ENCODE peak calls at places on chromosomes 6 and 20, in seven cellular contexts. One of them, this sample, is unnamed.

GRCh38 chr20:52676282-52676995 is 295.7 kb upstream of the TSHZ2 start:
- DNase-seq in GM23338: peak
- DNase-seq in K562: no peak
- DNase-seq in SK-N-SH: no peak
- DNase-seq in Panc1: no peak
- DNase-seq in HCT116: no peak
- DNase-seq in A549: no peak
- DNase-seq in this sample: peak

GRCh38 chr6:53611342-53611741 is 54.2 kb downstream of the KLHL31 start:
- DNase-seq in GM23338: no peak
- DNase-seq in HCT116: no peak
- DNase-seq in SK-N-SH: no peak
- DNase-seq in Panc1: no peak
- DNase-seq in A549: no peak
- DNase-seq in K562: no peak
- DNase-seq in this sample: no peak

GRCh38 chr6:53615633-53616449 is 49.7 kb downstream of the KLHL31 start:
- DNase-seq in A549: peak
- DNase-seq in Panc1: peak
- DNase-seq in K562: peak
- DNase-seq in SK-N-SH: no peak
- DNase-seq in HCT116: peak
- DNase-seq in GM23338: peak
- DNase-seq in this sample: no peak

GRCh38 chr6:138310294-138310693 is 67.4 kb upstream of the SMIM28 start:
- DNase-seq in Panc1: no peak
- DNase-seq in SK-N-SH: no peak
- DNase-seq in HCT116: no peak
- DNase-seq in K562: no peak
- DNase-seq in A549: no peak
- DNase-seq in GM23338: no peak
- DNase-seq in this sample: no peak

GRCh38 chr20:10674684-10675455 is 1.1 kb upstream of the JAG1 start:
- DNase-seq in K562: peak
- DNase-seq in A549: peak
- DNase-seq in SK-N-SH: peak
- DNase-seq in GM23338: peak
- DNase-seq in HCT116: peak
- DNase-seq in Panc1: no peak
- DNase-seq in this sample: peak

GRCh38 chr6:36427781-36428345 is 14.8 kb downstream of the PXT1 start:
- DNase-seq in HCT116: no peak
- DNase-seq in SK-N-SH: no peak
- DNase-seq in Panc1: no peak
- DNase-seq in GM23338: no peak
- DNase-seq in K562: peak
- DNase-seq in A549: no peak
- DNase-seq in this sample: no peak

GRCh38 chr20:41139227-41140093 is 2.1 kb downstream of the PLCG1 start:
- DNase-seq in HCT116: no peak
- DNase-seq in SK-N-SH: no peak
- DNase-seq in GM23338: no peak
- DNase-seq in A549: no peak
- DNase-seq in K562: no peak
- DNase-seq in Panc1: no peak
- DNase-seq in this sample: no peak

GRCh38 chr20:17822039-17822438 is 122.3 kb downstream of the BANF2 start:
- DNase-seq in K562: no peak
- DNase-seq in A549: no peak
- DNase-seq in HCT116: no peak
- DNase-seq in Panc1: no peak
- DNase-seq in GM23338: no peak
- DNase-seq in SK-N-SH: no peak
- DNase-seq in this sample: no peak

GRCh38 chr6:167799033-167799933 is 27.4 kb upstream of the AFDN start:
- DNase-seq in K562: no peak
- DNase-seq in HCT116: no peak
- DNase-seq in SK-N-SH: peak
- DNase-seq in A549: no peak
- DNase-seq in Panc1: no peak
- DNase-seq in GM23338: peak
- DNase-seq in this sample: no peak

GRCh38 chr6:169940554-169941290 is 189.3 kb downstream of the ERMARD start:
- DNase-seq in A549: no peak
- DNase-seq in SK-N-SH: peak
- DNase-seq in K562: no peak
- DNase-seq in GM23338: no peak
- DNase-seq in HCT116: no peak
- DNase-seq in Panc1: no peak
- DNase-seq in this sample: no peak

GRCh38 chr6:169944415-169944814 is 193.0 kb downstream of the ERMARD start:
- DNase-seq in GM23338: no peak
- DNase-seq in A549: no peak
- DNase-seq in HCT116: no peak
- DNase-seq in Panc1: no peak
- DNase-seq in SK-N-SH: no peak
- DNase-seq in K562: no peak
- DNase-seq in this sample: no peak

GRCh38 chr6:169942173-169942572 is 190.8 kb downstream of the ERMARD start:
- DNase-seq in HCT116: no peak
- DNase-seq in Panc1: no peak
- DNase-seq in SK-N-SH: no peak
- DNase-seq in GM23338: no peak
- DNase-seq in A549: no peak
- DNase-seq in K562: no peak
- DNase-seq in this sample: no peak

GRCh38 chr6:169945117-169945516 is 193.7 kb downstream of the ERMARD start:
- DNase-seq in SK-N-SH: no peak
- DNase-seq in GM23338: no peak
- DNase-seq in Panc1: no peak
- DNase-seq in K562: no peak
- DNase-seq in HCT116: no peak
- DNase-seq in A549: no peak
- DNase-seq in this sample: no peak

DNA sequence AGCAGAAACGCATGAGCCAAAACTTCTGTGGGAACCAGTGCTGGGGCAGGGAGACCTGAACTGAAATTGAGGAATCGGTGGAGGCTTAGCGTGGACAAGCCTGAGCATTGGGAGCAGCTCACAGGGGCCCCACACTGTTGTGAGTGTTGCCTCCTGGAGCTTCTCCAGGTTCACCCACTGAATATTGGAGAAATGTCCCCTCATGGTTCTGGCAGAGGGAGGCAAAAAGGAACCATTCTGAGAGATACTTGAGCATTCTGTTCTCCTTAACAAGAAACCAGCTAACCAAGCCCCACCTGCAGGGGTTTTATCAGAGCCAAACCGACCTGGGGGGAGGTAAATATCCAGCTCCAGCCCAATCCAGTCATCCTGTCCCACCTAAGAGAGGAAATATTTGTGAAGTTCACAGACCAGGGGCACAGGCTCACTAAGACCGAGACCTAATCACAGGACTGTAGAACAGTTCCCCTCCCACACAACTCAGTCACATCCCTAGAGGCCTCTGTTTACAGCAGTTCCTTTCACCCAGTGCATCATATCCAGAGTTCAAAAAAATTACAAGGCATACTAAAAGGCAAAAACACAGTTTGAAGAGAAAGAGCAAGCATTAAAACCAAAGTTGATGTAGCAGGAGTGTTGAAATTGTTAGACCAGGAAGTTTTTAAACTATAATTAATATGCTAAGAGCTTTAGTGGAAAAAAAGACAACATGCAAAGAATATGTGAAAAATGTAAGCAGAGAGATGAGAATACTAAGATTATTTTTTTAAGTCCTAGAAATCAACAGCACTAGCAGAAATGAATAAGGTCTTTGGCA is 192.3 kb downstream of the ERMARD start:
- DNase-seq in GM23338: no peak
- DNase-seq in SK-N-SH: no peak
- DNase-seq in Panc1: no peak
- DNase-seq in A549: no peak
- DNase-seq in K562: no peak
- DNase-seq in HCT116: no peak
- DNase-seq in this sample: no peak
- TF ChIP-seq REST in GM23338: no peak
- TF ChIP-seq REST in SK-N-SH: no peak
- TF ChIP-seq REST in Panc1: no peak
- TF ChIP-seq REST in A549: no peak
- TF ChIP-seq REST in K562: no peak
- TF ChIP-seq REST in HCT116: no peak
- TF ChIP-seq REST in this sample: no peak

GRCh38 chr6:121548146-121548545 is 112.7 kb downstream of the GJA1 start:
- DNase-seq in A549: no peak
- DNase-seq in SK-N-SH: no peak
- DNase-seq in GM23338: no peak
- DNase-seq in K562: no peak
- DNase-seq in HCT116: no peak
- DNase-seq in Panc1: no peak
- DNase-seq in this sample: no peak
- TF ChIP-seq REST in A549: no peak
- TF ChIP-seq REST in SK-N-SH: no peak
- TF ChIP-seq REST in GM23338: no peak
- TF ChIP-seq REST in K562: no peak
- TF ChIP-seq REST in HCT116: no peak
- TF ChIP-seq REST in Panc1: no peak
- TF ChIP-seq REST in this sample: no peak

DNA sequence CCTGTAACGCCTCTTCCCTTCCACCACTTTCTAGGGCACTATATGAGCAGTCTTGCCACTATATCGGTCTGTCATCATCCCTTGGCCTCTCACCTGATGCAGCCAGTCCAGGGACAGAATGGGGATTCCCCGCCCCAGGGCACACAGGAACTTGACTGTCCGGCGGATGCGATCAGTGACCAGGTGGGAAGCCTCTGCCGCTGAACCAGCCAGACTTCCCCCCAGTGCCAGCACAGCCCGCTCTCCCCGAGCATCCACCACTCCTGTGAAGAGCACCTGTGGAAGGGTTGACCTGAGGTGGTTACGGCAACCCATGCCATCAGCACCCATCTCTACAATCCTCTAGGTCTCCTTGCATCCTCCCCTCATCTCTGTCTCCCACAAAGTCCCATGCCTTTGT is 12.2 kb upstream of the NRM start:
- DNase-seq in SK-N-SH: no peak
- DNase-seq in K562: no peak
- DNase-seq in Panc1: no peak
- DNase-seq in GM23338: no peak
- DNase-seq in A549: no peak
- DNase-seq in HCT116: no peak
- DNase-seq in this sample: no peak
- TF ChIP-seq REST in SK-N-SH: no peak
- TF ChIP-seq REST in K562: no peak
- TF ChIP-seq REST in Panc1: no peak
- TF ChIP-seq REST in GM23338: no peak
- TF ChIP-seq REST in A549: no peak
- TF ChIP-seq REST in HCT116: no peak
- TF ChIP-seq REST in this sample: no peak

GRCh38 chr6:149305372-149305771 is 12.1 kb upstream of the TAB2 start:
- DNase-seq in K562: no peak
- DNase-seq in Panc1: no peak
- DNase-seq in HCT116: no peak
- DNase-seq in GM23338: no peak
- DNase-seq in A549: no peak
- DNase-seq in SK-N-SH: no peak
- DNase-seq in this sample: no peak

GRCh38 chr6:149300563-149300962 is 16.9 kb upstream of the TAB2 start:
- DNase-seq in K562: no peak
- DNase-seq in HCT116: no peak
- DNase-seq in GM23338: no peak
- DNase-seq in SK-N-SH: no peak
- DNase-seq in A549: no peak
- DNase-seq in Panc1: no peak
- DNase-seq in this sample: no peak

GRCh38 chr6:149306967-149307366 is 10.5 kb upstream of the TAB2 start:
- DNase-seq in K562: no peak
- DNase-seq in GM23338: no peak
- DNase-seq in A549: no peak
- DNase-seq in SK-N-SH: no peak
- DNase-seq in Panc1: no peak
- DNase-seq in HCT116: no peak
- DNase-seq in this sample: no peak

GRCh38 chr6:149302723-149303122 is 14.8 kb upstream of the TAB2 start:
- DNase-seq in HCT116: no peak
- DNase-seq in SK-N-SH: no peak
- DNase-seq in GM23338: no peak
- DNase-seq in Panc1: no peak
- DNase-seq in K562: no peak
- DNase-seq in A549: no peak
- DNase-seq in this sample: no peak

GRCh38 chr6:149303468-149303867 is 14.0 kb upstream of the TAB2 start:
- DNase-seq in Panc1: no peak
- DNase-seq in GM23338: no peak
- DNase-seq in K562: no peak
- DNase-seq in A549: no peak
- DNase-seq in SK-N-SH: no peak
- DNase-seq in HCT116: no peak
- DNase-seq in this sample: no peak
- TF ChIP-seq REST in Panc1: no peak
- TF ChIP-seq REST in GM23338: no peak
- TF ChIP-seq REST in K562: no peak
- TF ChIP-seq REST in A549: no peak
- TF ChIP-seq REST in SK-N-SH: no peak
- TF ChIP-seq REST in HCT116: no peak
- TF ChIP-seq REST in this sample: no peak

GRCh38 chr6:74971631-74972030 is 234.2 kb downstream of the COL12A1 start:
- DNase-seq in GM23338: no peak
- DNase-seq in K562: no peak
- DNase-seq in HCT116: no peak
- DNase-seq in SK-N-SH: no peak
- DNase-seq in A549: no peak
- DNase-seq in Panc1: no peak
- DNase-seq in this sample: no peak

GRCh38 chr6:74966712-74967111 is 239.1 kb downstream of the COL12A1 start:
- DNase-seq in SK-N-SH: no peak
- DNase-seq in GM23338: no peak
- DNase-seq in A549: no peak
- DNase-seq in HCT116: no peak
- DNase-seq in Panc1: no peak
- DNase-seq in K562: no peak
- DNase-seq in this sample: no peak

GRCh38 chr6:74973621-74974020 is 232.2 kb downstream of the COL12A1 start:
- DNase-seq in A549: no peak
- DNase-seq in Panc1: no peak
- DNase-seq in SK-N-SH: no peak
- DNase-seq in HCT116: no peak
- DNase-seq in GM23338: no peak
- DNase-seq in K562: no peak
- DNase-seq in this sample: no peak

GRCh38 chr6:74967821-74968220 is 238.0 kb downstream of the COL12A1 start:
- DNase-seq in SK-N-SH: no peak
- DNase-seq in GM23338: peak
- DNase-seq in K562: no peak
- DNase-seq in A549: no peak
- DNase-seq in Panc1: no peak
- DNase-seq in HCT116: no peak
- DNase-seq in this sample: peak

GRCh38 chr6:74969591-74970267 is 236.1 kb downstream of the COL12A1 start:
- DNase-seq in GM23338: no peak
- DNase-seq in A549: no peak
- DNase-seq in K562: no peak
- DNase-seq in HCT116: no peak
- DNase-seq in SK-N-SH: no peak
- DNase-seq in Panc1: no peak
- DNase-seq in this sample: no peak
- TF ChIP-seq REST in GM23338: no peak
- TF ChIP-seq REST in A549: no peak
- TF ChIP-seq REST in K562: no peak
- TF ChIP-seq REST in HCT116: no peak
- TF ChIP-seq REST in SK-N-SH: no peak
- TF ChIP-seq REST in Panc1: no peak
- TF ChIP-seq REST in this sample: no peak

GRCh38 chr6:137039010-137039409 is 5.8 kb downstream of the IL20RA start:
- DNase-seq in Panc1: no peak
- DNase-seq in GM23338: no peak
- DNase-seq in A549: no peak
- DNase-seq in HCT116: no peak
- DNase-seq in SK-N-SH: no peak
- DNase-seq in K562: no peak
- DNase-seq in this sample: no peak
- TF ChIP-seq REST in Panc1: no peak
- TF ChIP-seq REST in GM23338: no peak
- TF ChIP-seq REST in A549: no peak
- TF ChIP-seq REST in HCT116: no peak
- TF ChIP-seq REST in SK-N-SH: no peak
- TF ChIP-seq REST in K562: no peak
- TF ChIP-seq REST in this sample: no peak